ENCODE peak calls at places on chromosomes 2 and 18, in five cellular contexts. One of them, this sample, is unnamed.

GRCh38 chr2:147297820-147298219 is 547.0 kb upstream of the ACVR2A start:
- DNase-seq in endothelial cell: no peak
- DNase-seq in cardiac muscle cell: no peak
- DNase-seq in GM23248: no peak
- DNase-seq in NCI-H524: no peak
- DNase-seq in this sample: no peak

GRCh38 chr2:49832555-49832954 is 678.2 kb upstream of the FSHR start:
- DNase-seq in endothelial cell: no peak
- DNase-seq in cardiac muscle cell: peak
- DNase-seq in GM23248: no peak
- DNase-seq in NCI-H524: no peak
- DNase-seq in this sample: no peak

GRCh38 chr18:50602466-50602865 is 42.6 kb downstream of the MAPK4 start:
- DNase-seq in endothelial cell: no peak
- DNase-seq in cardiac muscle cell: no peak
- DNase-seq in GM23248: no peak
- DNase-seq in NCI-H524: no peak
- DNase-seq in this sample: no peak

GRCh38 chr2:174925046-174925784 is 80.0 kb downstream of the CHN1 start:
- DNase-seq in endothelial cell: no peak
- DNase-seq in cardiac muscle cell: no peak
- DNase-seq in GM23248: no peak
- DNase-seq in NCI-H524: no peak
- DNase-seq in this sample: no peak

GRCh38 chr18:25169701-25170100 is 182.3 kb downstream of the ZNF521 start:
- DNase-seq in endothelial cell: no peak
- DNase-seq in cardiac muscle cell: no peak
- DNase-seq in GM23248: peak
- DNase-seq in NCI-H524: no peak
- DNase-seq in this sample: no peak

GRCh38 chr2:120910956-120911951 is 175.6 kb downstream of the GLI2 start:
- DNase-seq in endothelial cell: no peak
- DNase-seq in cardiac muscle cell: no peak
- DNase-seq in GM23248: peak
- DNase-seq in NCI-H524: no peak
- DNase-seq in this sample: peak

GRCh38 chr2:207928079-207928478 is 97.2 kb downstream of the PLEKHM3 start:
- DNase-seq in endothelial cell: no peak
- DNase-seq in cardiac muscle cell: no peak
- DNase-seq in GM23248: peak
- DNase-seq in NCI-H524: peak
- DNase-seq in this sample: peak

GRCh38 chr2:54755641-54756326 is 32.3 kb downstream of the EML6 start:
- DNase-seq in endothelial cell: no peak
- DNase-seq in cardiac muscle cell: no peak
- DNase-seq in GM23248: no peak
- DNase-seq in NCI-H524: no peak
- DNase-seq in this sample: peak

GRCh38 chr2:68379184-68379708 is 14.2 kb downstream of the PLEK start:
- DNase-seq in endothelial cell: no peak
- DNase-seq in cardiac muscle cell: no peak
- DNase-seq in GM23248: no peak
- DNase-seq in NCI-H524: no peak
- DNase-seq in this sample: no peak

GRCh38 chr2:240056678-240057077 is 3.4 kb upstream of the OR6B3 start:
- DNase-seq in endothelial cell: no peak
- DNase-seq in cardiac muscle cell: no peak
- DNase-seq in GM23248: no peak
- DNase-seq in NCI-H524: no peak
- DNase-seq in this sample: no peak

GRCh38 chr2:47905454-47906260 is 641 bp downstream of the FBXO11 start:
- DNase-seq in endothelial cell: peak
- DNase-seq in cardiac muscle cell: peak
- DNase-seq in GM23248: peak
- DNase-seq in NCI-H524: peak
- DNase-seq in this sample: peak

GRCh38 chr2:118403658-118404451 is 315.6 kb downstream of the INSIG2 start:
- DNase-seq in endothelial cell: no peak
- DNase-seq in cardiac muscle cell: no peak
- DNase-seq in GM23248: peak
- DNase-seq in NCI-H524: peak
- DNase-seq in this sample: peak

GRCh38 chr2:107407974-107408373 is 418.7 kb upstream of the RGPD4 start:
- DNase-seq in endothelial cell: no peak
- DNase-seq in cardiac muscle cell: no peak
- DNase-seq in GM23248: no peak
- DNase-seq in NCI-H524: no peak
- DNase-seq in this sample: no peak

GRCh38 chr2:59684771-59685166 is 868.7 kb downstream of the BCL11A start:
- DNase-seq in endothelial cell: no peak
- DNase-seq in cardiac muscle cell: no peak
- DNase-seq in GM23248: no peak
- DNase-seq in NCI-H524: no peak
- DNase-seq in this sample: no peak

GRCh38 chr2:45137941-45138695 is 128.9 kb upstream of the SIX2 start:
- DNase-seq in endothelial cell: no peak
- DNase-seq in cardiac muscle cell: no peak
- DNase-seq in GM23248: no peak
- DNase-seq in NCI-H524: no peak
- DNase-seq in this sample: no peak

GRCh38 chr2:196233033-196233807 is 61.8 kb upstream of the STK17B start:
- DNase-seq in endothelial cell: no peak
- DNase-seq in cardiac muscle cell: no peak
- DNase-seq in GM23248: peak
- DNase-seq in NCI-H524: no peak
- DNase-seq in this sample: peak

GRCh38 chr2:221517362-221518121 is 54.6 kb downstream of the EPHA4 start:
- DNase-seq in endothelial cell: no peak
- DNase-seq in cardiac muscle cell: no peak
- DNase-seq in GM23248: peak
- DNase-seq in NCI-H524: no peak
- DNase-seq in this sample: peak

This sample was measured in epithelial cell of esophagus.